ENCODE peak calls at places on chromosomes 7 and 10, in nine cellular contexts. Q, Y, W, U, J, K, M, D and G are unnamed samples.

GRCh38 chr7:22193361-22194016 is 163.5 kb downstream of the RAPGEF5 start:
- DNase-seq in Q (peak), Y (peak), W (no peak), U (peak), J (no peak), K (no peak), M (no peak), D (no peak), G (no peak)

GRCh38 chr7:105934577-105935185 is 28.4 kb upstream of the CDHR3 start:
- DNase-seq in Q (no peak), Y (peak), W (no peak), U (no peak), J (no peak), K (no peak), M (no peak), D (no peak), G (no peak)

GRCh38 chr10:15140640-15141039 is 27.9 kb downstream of the NMT2 start:
- DNase-seq in Q (no peak), Y (no peak), W (no peak), U (no peak), J (no peak), K (no peak), M (no peak), D (no peak), G (no peak)

GRCh38 chr10:79256264-79256806 is 90.9 kb upstream of the PPIF start:
- DNase-seq in Q (no peak), Y (no peak), W (no peak), U (no peak), J (no peak), K (no peak), M (no peak), D (no peak), G (no peak)

GRCh38 chr10:75390178-75390577 is 11.4 kb downstream of the ZNF503 start:
- DNase-seq in Q (no peak), Y (no peak), W (no peak), U (no peak), J (no peak), K (no peak), M (no peak), D (no peak), G (no peak)

GRCh38 chr10:95872158-95872711 is 35.5 kb upstream of the CC2D2B start:
- DNase-seq in Q (no peak), Y (no peak), W (no peak), U (no peak), J (no peak), K (no peak), M (no peak), D (no peak), G (no peak)

GRCh38 chr7:142300689-142301088 is 42.8 kb upstream of the PRSS58 start:
- DNase-seq in Q (peak), Y (peak), W (no peak), U (no peak), J (no peak), K (no peak), M (no peak), D (no peak), G (no peak)

GRCh38 chr7:102898532-102898859 is 14.3 kb upstream of the LRRC17 start:
- DNase-seq in Q (no peak), Y (no peak), W (no peak), U (no peak), J (no peak), K (no peak), M (no peak), D (no peak), G (no peak)

GRCh38 chr10:50508315-50509051 is 115.3 kb downstream of the SGMS1 start:
- DNase-seq in Q (no peak), Y (no peak), W (no peak), U (no peak), J (no peak), K (no peak), M (no peak), D (no peak), G (no peak)

GRCh38 chr10:116270691-116271592 is 2.1 kb downstream of the GFRA1 start:
- DNase-seq in Q (peak), Y (peak), W (peak), U (peak), J (no peak), K (no peak), M (no peak), D (peak), G (no peak)

GRCh38 chr7:80907141-80907601 is 11.7 kb downstream of the SEMA3C start:
- DNase-seq in Q (no peak), Y (no peak), W (no peak), U (no peak), J (no peak), K (no peak), M (no peak), D (no peak), G (no peak)

GRCh38 chr7:80910228-80910627 is 8.6 kb downstream of the SEMA3C start:
- DNase-seq in Q (no peak), Y (no peak), W (no peak), U (no peak), J (no peak), K (no peak), M (no peak), D (no peak), G (no peak)

GRCh38 chr7:80905334-80905733 is 13.5 kb downstream of the SEMA3C start:
- DNase-seq in Q (no peak), Y (no peak), W (no peak), U (no peak), J (no peak), K (no peak), M (no peak), D (no peak), G (no peak)

GRCh38 chr7:80907612-80908011 is 11.2 kb downstream of the SEMA3C start:
- DNase-seq in Q (no peak), Y (no peak), W (no peak), U (no peak), J (no peak), K (no peak), M (no peak), D (no peak), G (no peak)

DNA sequence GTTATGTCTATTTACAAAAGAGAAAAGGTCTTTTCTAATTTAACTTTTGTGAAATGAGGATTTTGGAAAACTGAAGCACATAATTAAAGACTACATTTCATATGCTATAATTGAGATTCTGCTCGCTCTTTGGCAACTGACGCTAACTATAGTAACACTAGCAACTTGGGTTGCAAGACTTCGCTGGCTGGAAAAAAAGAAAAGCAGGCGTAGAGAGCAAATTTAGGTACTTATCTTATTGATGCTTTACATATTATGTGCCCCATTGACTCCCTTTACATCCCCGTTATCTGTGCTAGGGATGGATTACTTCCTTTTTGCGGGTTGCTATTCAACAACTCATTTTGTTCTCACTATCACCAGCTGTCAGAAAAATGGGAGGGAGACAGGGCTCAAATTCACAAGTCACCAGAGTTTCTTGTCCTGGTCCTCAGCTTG is 10.5 kb downstream of the SEMA3C start:
- DNase-seq in Q (no peak), Y (no peak), W (no peak), U (no peak), J (no peak), K (no peak), M (no peak), D (no peak), G (no peak)
- TF ChIP-seq CTCF in Q (no peak), Y (no peak), W (no peak), U (no peak), J (no peak), K (no peak), M (no peak), D (no peak), G (no peak)

GRCh38 chr10:12194752-12195271 is 879 bp downstream of the NUDT5 start:
- DNase-seq in Q (no peak), Y (no peak), W (peak), U (peak), J (peak), K (peak), M (no peak), D (peak), G (peak)
- H3K27ac ChIP-seq in Q (peak), Y (no peak), W (peak), U (peak), J (no peak), K (peak), M (peak), D (peak), G (peak)

DNA sequence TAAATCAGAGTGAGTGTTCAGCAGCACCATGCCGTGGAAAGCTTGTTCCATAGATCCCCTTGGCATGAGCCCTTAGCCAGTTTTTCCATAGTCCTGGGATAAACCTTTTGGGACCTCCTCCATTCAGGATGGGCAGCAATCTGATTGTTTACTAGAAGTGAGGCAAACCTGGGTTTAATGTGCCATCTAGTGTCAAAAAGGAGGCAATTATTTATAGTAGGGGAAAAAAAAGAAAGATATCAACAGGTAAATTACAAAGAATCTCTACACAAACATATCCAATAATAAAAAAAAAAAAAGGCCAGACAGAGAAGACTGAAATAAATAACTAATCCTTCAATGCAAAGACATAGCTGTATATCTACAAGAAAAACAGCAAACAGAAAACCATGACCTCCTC is 229.0 kb upstream of the STK17A start:
- DNase-seq in Q (no peak), Y (no peak), W (no peak), U (no peak), J (no peak), K (no peak), M (no peak), D (no peak), G (no peak)
- TF ChIP-seq CTCF in Q (no peak), Y (peak), W (no peak), U (no peak), J (no peak), K (no peak), M (no peak), D (no peak), G (no peak)

GRCh38 chr10:101935431-101935830 is 91.8 kb upstream of the KCNIP2 start:
- DNase-seq in Q (no peak), Y (no peak), W (no peak), U (no peak), J (no peak), K (no peak), M (no peak), D (no peak), G (no peak)
- H3K27ac ChIP-seq in Q (no peak), Y (no peak), W (no peak), U (no peak), J (no peak), K (no peak), M (no peak), D (peak), G (no peak)

GRCh38 chr7:98137134-98137825 is 30.6 kb downstream of the LMTK2 start:
- DNase-seq in Q (no peak), Y (no peak), W (no peak), U (no peak), J (no peak), K (no peak), M (no peak), D (no peak), G (no peak)
- TF ChIP-seq CTCF in Q (no peak), Y (no peak), W (no peak), U (no peak), J (no peak), K (no peak), M (no peak), D (no peak), G (no peak)

GRCh38 chr7:151122276-151122675 is 36.0 kb downstream of the AGAP3 start:
- DNase-seq in Q (no peak), Y (no peak), W (no peak), U (no peak), J (no peak), K (no peak), M (no peak), D (no peak), G (no peak)

GRCh38 chr7:151120896-151121295 is 34.6 kb downstream of the AGAP3 start:
- DNase-seq in Q (no peak), Y (no peak), W (no peak), U (no peak), J (no peak), K (no peak), M (no peak), D (no peak), G (no peak)

GRCh38 chr7:151122794-151123484 is 36.7 kb downstream of the AGAP3 start:
- DNase-seq in Q (no peak), Y (no peak), W (no peak), U (no peak), J (no peak), K (no peak), M (no peak), D (no peak), G (no peak)

GRCh38 chr7:151119902-151120301 is 33.6 kb downstream of the AGAP3 start:
- DNase-seq in Q (no peak), Y (no peak), W (no peak), U (no peak), J (no peak), K (no peak), M (no peak), D (no peak), G (no peak)

GRCh38 chr7:151121380-151122170 is 35.3 kb downstream of the AGAP3 start:
- DNase-seq in Q (no peak), Y (no peak), W (no peak), U (no peak), J (no peak), K (peak), M (no peak), D (no peak), G (no peak)
- H3K27ac ChIP-seq in Q (no peak), Y (no peak), W (no peak), U (no peak), J (no peak), K (no peak), M (no peak), D (no peak), G (no peak)